ENCODE peak calls at places on chromosomes 4 and X, in six cellular contexts. One of them, this sample, is unnamed.

GRCh38 chr4:119211856-119212250 is 660 bp upstream of the USP53 start:
- DNase-seq in testis: no peak
- DNase-seq in uterus: no peak
- DNase-seq in A549: no peak
- DNase-seq in lower leg skin: no peak
- DNase-seq in H54: no peak
- DNase-seq in this sample: no peak

GRCh38 chr4:25180524-25181131 is 20.4 kb upstream of the SEPSECS start:
- DNase-seq in testis: peak; percentile 47
- DNase-seq in uterus: no peak
- DNase-seq in A549: peak; percentile 45
- DNase-seq in lower leg skin: no peak
- DNase-seq in H54: no peak
- DNase-seq in this sample: no peak

GRCh38 chrX:19888419-19888879 is 1.0 kb upstream of the SH3KBP1 start:
- DNase-seq in testis: peak; percentile 46
- DNase-seq in uterus: peak; percentile 39
- DNase-seq in A549: peak; percentile 87
- DNase-seq in lower leg skin: no peak
- DNase-seq in H54: peak; percentile 20
- DNase-seq in this sample: peak; percentile 27

GRCh38 chr4:85933306-85933640 is 426.6 kb downstream of the MAPK10 start:
- DNase-seq in testis: no peak
- DNase-seq in uterus: no peak
- DNase-seq in A549: no peak
- DNase-seq in lower leg skin: no peak
- DNase-seq in H54: no peak
- DNase-seq in this sample: no peak

GRCh38 chr4:17324431-17324830 is 187.5 kb downstream of the QDPR start:
- DNase-seq in testis: peak; percentile 68
- DNase-seq in uterus: peak; percentile 60
- DNase-seq in A549: peak; percentile 18
- DNase-seq in lower leg skin: no peak
- DNase-seq in H54: no peak
- DNase-seq in this sample: peak; percentile 46

GRCh38 chrX:1207496-1208025 is 4.9 kb downstream of the CRLF2 start:
- DNase-seq in testis: no peak
- DNase-seq in uterus: no peak
- DNase-seq in A549: no peak
- DNase-seq in lower leg skin: peak; percentile 36
- DNase-seq in H54: no peak
- DNase-seq in this sample: no peak

GRCh38 chrX:22686138-22686541 is 313.6 kb upstream of the DDX53 start:
- DNase-seq in testis: peak; percentile 17
- DNase-seq in uterus: no peak
- DNase-seq in A549: no peak
- DNase-seq in lower leg skin: no peak
- DNase-seq in H54: no peak
- DNase-seq in this sample: peak; percentile 11

GRCh38 chrX:71581210-71581609 is 3.0 kb downstream of the GCNA start:
- DNase-seq in testis: no peak
- DNase-seq in uterus: no peak
- DNase-seq in A549: no peak
- DNase-seq in lower leg skin: no peak
- DNase-seq in H54: no peak
- DNase-seq in this sample: no peak

GRCh38 chrX:69705818-69706217 is 89.9 kb downstream of the EDA start:
- DNase-seq in testis: no peak
- DNase-seq in uterus: no peak
- DNase-seq in A549: no peak
- DNase-seq in lower leg skin: no peak
- DNase-seq in H54: no peak
- DNase-seq in this sample: no peak

GRCh38 chr4:52102587-52102986 is 51.5 kb downstream of the SPATA18 start:
- DNase-seq in testis: no peak
- DNase-seq in uterus: no peak
- DNase-seq in A549: peak; percentile 18
- DNase-seq in lower leg skin: no peak
- DNase-seq in H54: no peak
- DNase-seq in this sample: no peak

GRCh38 chr4:185183622-185184281 is 20.0 kb downstream of the CFAP97 start:
- DNase-seq in testis: peak; percentile 96
- DNase-seq in uterus: peak; percentile 66
- DNase-seq in A549: peak; percentile 82
- DNase-seq in lower leg skin: peak; percentile 91
- DNase-seq in H54: peak; percentile 11
- DNase-seq in this sample: peak; percentile 85

GRCh38 chr4:16524911-16525574 is 298.8 kb upstream of the TAPT1 start:
- DNase-seq in testis: no peak
- DNase-seq in uterus: peak; percentile 37
- DNase-seq in A549: no peak
- DNase-seq in lower leg skin: no peak
- DNase-seq in H54: no peak
- DNase-seq in this sample: peak; percentile 55

GRCh38 chr4:129358571-129358970 is 262.6 kb downstream of the C4orf33 start:
- DNase-seq in testis: no peak
- DNase-seq in uterus: no peak
- DNase-seq in A549: no peak
- DNase-seq in lower leg skin: no peak
- DNase-seq in H54: no peak
- DNase-seq in this sample: no peak

GRCh38 chr4:41976775-41977516 is 4.6 kb upstream of the DCAF4L1 start:
- DNase-seq in testis: no peak
- DNase-seq in uterus: no peak
- DNase-seq in A549: no peak
- DNase-seq in lower leg skin: no peak
- DNase-seq in H54: no peak
- DNase-seq in this sample: no peak

GRCh38 chr4:39037491-39037825 is 5.2 kb upstream of the TMEM156 start:
- DNase-seq in testis: no peak
- DNase-seq in uterus: no peak
- DNase-seq in A549: peak; percentile 33
- DNase-seq in lower leg skin: no peak
- DNase-seq in H54: no peak
- DNase-seq in this sample: no peak
- TF ChIP-seq POLR2A in testis: no peak
- TF ChIP-seq POLR2A in uterus: no peak
- TF ChIP-seq POLR2A in A549: no peak
- TF ChIP-seq POLR2A in lower leg skin: no peak
- TF ChIP-seq POLR2A in H54: no peak
- TF ChIP-seq POLR2A in this sample: no peak

GRCh38 chr4:105895609-105896460 is 564 bp downstream of the NPNT start:
- DNase-seq in testis: peak; percentile 26
- DNase-seq in uterus: peak; percentile 19
- DNase-seq in A549: no peak
- DNase-seq in lower leg skin: peak; percentile 85
- DNase-seq in H54: no peak
- DNase-seq in this sample: peak; percentile 8
- TF ChIP-seq POLR2A in testis: no peak
- TF ChIP-seq POLR2A in uterus: no peak
- TF ChIP-seq POLR2A in A549: no peak
- TF ChIP-seq POLR2A in lower leg skin: no peak
- TF ChIP-seq POLR2A in H54: no peak
- TF ChIP-seq POLR2A in this sample: no peak

DNA sequence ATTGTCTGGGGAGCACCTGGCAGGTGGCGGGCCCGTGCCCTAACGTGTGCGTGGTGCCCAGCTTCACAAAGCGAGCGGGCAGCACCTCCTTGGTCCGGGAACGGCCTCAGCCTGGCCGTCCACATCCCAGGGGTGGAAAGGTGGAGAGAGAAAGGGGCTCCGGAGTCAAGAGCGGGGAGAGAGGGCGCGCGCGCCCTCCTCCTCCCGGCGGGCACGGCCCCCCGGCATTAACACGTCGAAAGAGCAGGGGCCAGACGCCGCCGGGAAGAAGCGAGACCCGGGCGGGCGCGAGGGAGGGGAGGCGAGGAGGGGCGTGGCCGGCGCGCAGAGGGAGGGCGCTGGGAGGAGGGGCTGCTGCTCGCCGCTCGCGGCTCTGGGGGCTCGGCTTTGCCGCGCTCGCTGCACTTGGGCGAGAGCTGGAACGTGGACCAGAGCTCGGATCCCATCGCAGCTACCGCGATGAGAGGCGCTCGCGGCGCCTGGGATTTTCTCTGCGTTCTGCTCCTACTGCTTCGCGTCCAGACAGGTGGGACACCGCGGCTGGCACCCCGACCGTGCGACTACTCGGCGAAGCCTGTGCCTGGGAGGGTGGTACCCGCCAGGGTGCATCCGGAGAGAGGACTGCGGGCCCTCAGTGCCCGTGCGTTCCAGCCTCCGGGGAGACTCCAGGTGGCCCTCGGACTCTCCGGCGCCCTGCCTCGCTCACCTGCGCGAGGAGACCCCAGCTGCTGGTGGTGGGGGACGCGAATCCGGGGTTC is at the start of gene KIT:
- DNase-seq in testis: peak; percentile 55
- DNase-seq in uterus: peak; percentile 55
- DNase-seq in A549: no peak
- DNase-seq in lower leg skin: peak; percentile 91
- DNase-seq in H54: peak; percentile 38
- DNase-seq in this sample: peak; percentile 33
- TF ChIP-seq POLR2A in testis: no peak
- TF ChIP-seq POLR2A in uterus: peak; percentile 30
- TF ChIP-seq POLR2A in A549: no peak
- TF ChIP-seq POLR2A in lower leg skin: no peak
- TF ChIP-seq POLR2A in H54: peak; percentile 72
- TF ChIP-seq POLR2A in this sample: no peak

DNA sequence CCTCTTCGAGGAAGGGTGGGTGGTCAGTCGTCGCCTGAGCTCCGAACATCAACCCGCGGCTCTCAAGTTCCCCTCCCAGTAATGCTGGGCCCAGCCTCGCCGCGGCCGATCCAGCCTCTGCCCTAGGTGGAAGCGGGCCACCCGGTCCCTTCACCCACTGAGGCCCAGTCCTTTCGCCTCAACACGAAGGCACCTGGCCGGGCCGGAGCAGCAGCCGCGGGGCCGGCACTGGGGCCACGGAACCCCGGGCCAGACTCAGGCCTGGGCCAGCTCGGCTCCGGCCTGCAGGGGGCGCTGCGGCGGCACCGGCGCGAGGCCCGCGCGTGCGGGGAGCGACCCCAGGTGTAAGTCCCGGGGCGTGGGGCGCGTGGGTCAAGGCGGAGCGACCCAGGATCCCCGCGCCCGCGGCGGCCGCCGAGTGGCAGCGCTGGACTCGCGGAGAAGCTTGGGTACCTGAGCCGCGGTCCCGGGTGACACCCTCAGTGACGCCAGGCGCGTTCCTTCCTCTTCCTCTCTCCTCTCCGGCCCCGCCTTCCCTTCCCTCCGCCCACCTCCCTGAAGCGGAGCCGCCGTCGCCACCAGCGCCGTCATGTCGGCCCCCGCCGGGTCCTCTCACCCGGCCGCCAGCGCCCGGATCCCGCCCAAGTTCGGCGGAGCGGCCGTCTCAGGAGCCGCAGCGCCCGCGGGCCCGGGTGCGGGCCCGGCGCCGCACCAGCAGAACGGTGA is at the start of gene SEC24B:
- DNase-seq in testis: peak; percentile 93
- DNase-seq in uterus: peak; percentile 83
- DNase-seq in A549: peak; percentile 83
- DNase-seq in lower leg skin: peak; percentile 98
- DNase-seq in H54: peak; percentile 60
- DNase-seq in this sample: peak; percentile 94
- TF ChIP-seq POLR2A in testis: no peak
- TF ChIP-seq POLR2A in uterus: peak; percentile 84
- TF ChIP-seq POLR2A in A549: peak; percentile 58
- TF ChIP-seq POLR2A in lower leg skin: no peak
- TF ChIP-seq POLR2A in H54: peak; percentile 76
- TF ChIP-seq POLR2A in this sample: no peak

GRCh38 chrX:64205441-64205734 is at the start of gene AMER1:
- DNase-seq in testis: no peak
- DNase-seq in uterus: no peak
- DNase-seq in A549: no peak
- DNase-seq in lower leg skin: peak; percentile 86
- DNase-seq in H54: peak; percentile 51
- DNase-seq in this sample: no peak
- TF ChIP-seq POLR2A in testis: no peak
- TF ChIP-seq POLR2A in uterus: no peak
- TF ChIP-seq POLR2A in A549: no peak
- TF ChIP-seq POLR2A in lower leg skin: no peak
- TF ChIP-seq POLR2A in H54: no peak
- TF ChIP-seq POLR2A in this sample: no peak